ENCODE peak calls at places on chromosomes 13 and 19, in nine cellular contexts. M is AG10803; W is activated CD8-positive, alpha-beta memory T cell treated with anti-CD3 and anti-CD28 coated beads for 1 hour; P is mucosa of descending colon; G is EH; L is stimulated activated naive CD8-positive, alpha-beta T cell treated with anti-CD3 and anti-CD28 coated beads, Interleukin-15, amount 100 ng/mL, for 72 hours; E is small intestine; S is ELR; C is A172. Q is an unnamed sample.

GRCh38 chr13:113060557-113061270 is 44.9 kb upstream of the F7 start:
- DNase-seq in M (no peak), W (no peak), P (no peak), G (no peak), L (no peak), E (no peak), S (no peak), C (no peak), Q (no peak)

GRCh38 chr13:46885018-46885417 is 11.8 kb downstream of the HTR2A start:
- DNase-seq in M (no peak), W (no peak), P (no peak), G (peak; percentile 4), L (no peak), E (no peak), S (peak; percentile 72), C (peak; percentile 25), Q (no peak)

GRCh38 chr19:5804516-5805464 is at the start of gene NRTN:
- DNase-seq in M (no peak), W (peak; percentile 33), P (peak; percentile 62), G (no peak), L (peak; percentile 54), E (peak; percentile 40), S (no peak), C (no peak), Q (no peak)

GRCh38 chr19:50311723-50312635 is 17.2 kb downstream of the KCNC3 start:
- DNase-seq in M (no peak), W (no peak), P (no peak), G (no peak), L (no peak), E (no peak), S (peak; percentile 28), C (peak; percentile 27), Q (no peak)

GRCh38 chr13:113323869-113324268 is 26.8 kb downstream of the LAMP1 start:
- DNase-seq in M (no peak), W (no peak), P (no peak), G (no peak), L (no peak), E (no peak), S (no peak), C (no peak), Q (no peak)

GRCh38 chr13:97600438-97601080 is 166.6 kb downstream of the RAP2A start:
- DNase-seq in M (peak; percentile 55), W (no peak), P (no peak), G (peak; percentile 57), L (no peak), E (no peak), S (peak; percentile 69), C (peak; percentile 84), Q (no peak)

GRCh38 chr19:39372047-39372802 is 18.7 kb downstream of the PAF1 start:
- DNase-seq in M (peak; percentile 99), W (no peak), P (peak; percentile 61), G (peak; percentile 99), L (no peak), E (no peak), S (peak; percentile 48), C (peak; percentile 92), Q (no peak)

GRCh38 chr19:16197188-16197621 is 506 bp upstream of the AP1M1 start:
- DNase-seq in M (peak; percentile 93), W (no peak), P (peak; percentile 45), G (peak; percentile 96), L (no peak), E (peak; percentile 99), S (peak; percentile 92), C (peak; percentile 70), Q (no peak)

GRCh38 chr13:94210826-94211225 is 268.7 kb downstream of the DCT start:
- DNase-seq in M (no peak), W (no peak), P (no peak), G (no peak), L (no peak), E (no peak), S (no peak), C (no peak), Q (no peak)

GRCh38 chr13:51628059-51628852 is 44.0 kb downstream of the WDFY2 start:
- DNase-seq in M (peak; percentile 43), W (no peak), P (no peak), G (no peak), L (no peak), E (no peak), S (peak; percentile 26), C (no peak), Q (no peak)

GRCh38 chr13:20230913-20231838 is 943 bp downstream of the GJB6 start:
- DNase-seq in M (no peak), W (no peak), P (no peak), G (no peak), L (peak; percentile 25), E (no peak), S (peak; percentile 2), C (no peak), Q (no peak)

GRCh38 chr19:1221141-1221903 is 15.7 kb downstream of the STK11 start:
- DNase-seq in M (peak; percentile 40), W (no peak), P (peak; percentile 63), G (peak; percentile 66), L (no peak), E (no peak), S (peak; percentile 67), C (peak; percentile 51), Q (no peak)

GRCh38 chr13:31476266-31476665 is 263.1 kb upstream of the RXFP2 start:
- DNase-seq in M (peak; percentile 65), W (no peak), P (no peak), G (peak; percentile 83), L (no peak), E (no peak), S (peak; percentile 25), C (peak; percentile 51), Q (no peak)

GRCh38 chr19:8206147-8207087 is 2.8 kb upstream of the CERS4 start:
- DNase-seq in M (no peak), W (no peak), P (no peak), G (no peak), L (no peak), E (peak; percentile 30), S (no peak), C (no peak), Q (no peak)

GRCh38 chr13:40350283-40350992 is 316.0 kb downstream of the FOXO1 start:
- DNase-seq in M (no peak), W (no peak), P (no peak), G (peak; percentile 39), L (no peak), E (no peak), S (no peak), C (no peak), Q (no peak)

GRCh38 chr13:107421028-107421427 is 794.3 kb downstream of the LIG4 start:
- DNase-seq in M (no peak), W (no peak), P (no peak), G (no peak), L (no peak), E (no peak), S (peak; percentile 22), C (no peak), Q (no peak)

GRCh38 chr19:5156231-5156986 is 184.2 kb downstream of the PTPRS start:
- DNase-seq in M (no peak), W (no peak), P (no peak), G (peak; percentile 51), L (no peak), E (no peak), S (no peak), C (no peak), Q (no peak)

GRCh38 chr13:26605845-26606244 is 48.4 kb downstream of the WASF3 start:
- DNase-seq in M (no peak), W (no peak), P (no peak), G (no peak), L (no peak), E (no peak), S (peak; percentile 21), C (no peak), Q (no peak)

GRCh38 chr19:6261883-6262282 is 17.9 kb downstream of the MLLT1 start:
- DNase-seq in M (no peak), W (no peak), P (no peak), G (no peak), L (no peak), E (no peak), S (no peak), C (no peak), Q (no peak)

GRCh38 chr19:14267224-14267741 is 61.3 kb upstream of the ADGRL1 start:
- DNase-seq in M (no peak), W (no peak), P (no peak), G (no peak), L (no peak), E (no peak), S (no peak), C (no peak), Q (no peak)

GRCh38 chr13:51689597-51689996 is 105.3 kb downstream of the WDFY2 start:
- DNase-seq in M (no peak), W (no peak), P (no peak), G (no peak), L (no peak), E (no peak), S (no peak), C (no peak), Q (no peak)

GRCh38 chr19:9849786-9850185 is 14.7 kb downstream of the PIN1 start:
- DNase-seq in M (no peak), W (no peak), P (no peak), G (no peak), L (no peak), E (no peak), S (no peak), C (no peak), Q (no peak)

GRCh38 chr13:67238277-67238859 is 8.2 kb upstream of the PCDH9 start:
- DNase-seq in M (peak; percentile 32), W (no peak), P (no peak), G (peak; percentile 43), L (no peak), E (peak; percentile 19), S (peak; percentile 48), C (peak; percentile 9), Q (no peak)

GRCh38 chr19:29860492-29860891 is 48.7 kb downstream of the CCNE1 start:
- DNase-seq in M (no peak), W (no peak), P (no peak), G (peak; percentile 32), L (no peak), E (no peak), S (peak; percentile 41), C (peak; percentile 25), Q (no peak)

GRCh38 chr13:32314968-32315254 is 252 bp downstream of the ZAR1L start:
- DNase-seq in M (peak; percentile 54), W (peak; percentile 33), P (peak; percentile 66), G (peak; percentile 44), L (peak; percentile 70), E (peak; percentile 31), S (peak; percentile 70), C (peak; percentile 57), Q (peak; percentile 97)

GRCh38 chr13:114269281-114269770 is 12.1 kb upstream of the UPF3A start:
- DNase-seq in M (no peak), W (no peak), P (no peak), G (no peak), L (no peak), E (no peak), S (no peak), C (no peak), Q (no peak)

GRCh38 chr19:35436477-35437141 is 11.4 kb upstream of the FFAR2 start:
- DNase-seq in M (peak; percentile 37), W (no peak), P (peak; percentile 59), G (peak; percentile 17), L (peak; percentile 34), E (peak; percentile 62), S (peak; percentile 13), C (peak; percentile 64), Q (no peak)

GRCh38 chr19:15452111-15453047 is 2.6 kb upstream of the WIZ start:
- DNase-seq in M (peak; percentile 79), W (no peak), P (peak; percentile 86), G (peak; percentile 85), L (no peak), E (peak; percentile 88), S (peak; percentile 64), C (peak; percentile 52), Q (no peak)

GRCh38 chr19:16473875-16474397 is 2.2 kb upstream of the EPS15L1 start:
- DNase-seq in M (peak; percentile 34), W (no peak), P (no peak), G (no peak), L (no peak), E (no peak), S (no peak), C (no peak), Q (no peak)

GRCh38 chr19:4534836-4535658 is at the start of gene PLIN5:
- DNase-seq in M (no peak), W (peak; percentile 19), P (peak; percentile 86), G (peak; percentile 44), L (peak; percentile 38), E (peak; percentile 28), S (peak; percentile 65), C (no peak), Q (no peak)

GRCh38 chr19:14758816-14759215 is 19.5 kb downstream of the ADGRE2 start:
- DNase-seq in M (no peak), W (no peak), P (peak; percentile 6), G (no peak), L (no peak), E (peak; percentile 10), S (no peak), C (no peak), Q (no peak)